ENCODE peak calls at places on chromosomes 2 and 18, in seven cellular contexts. W is fibroblast of lung; G is HAP-1; F is colonic mucosa; J is CD8-positive, alpha-beta T cell; E is ovary; O is neuronal stem cell. R is an unnamed sample.

GRCh38 chr2:109637749-109638570 is 23.8 kb downstream of the SOWAHC start:
- DNase-seq in W (no peak), G (no peak), F (no peak), J (no peak), E (no peak), O (no peak), R (no peak)

GRCh38 chr18:63378919-63379638 is 12.1 kb upstream of the KDSR start:
- DNase-seq in W (no peak), G (no peak), F (no peak), J (no peak), E (no peak), O (no peak), R (no peak)

GRCh38 chr2:239132156-239132709 is 268.6 kb downstream of the HDAC4 start:
- DNase-seq in W (no peak), G (no peak), F (no peak), J (no peak), E (no peak), O (no peak), R (no peak)

GRCh38 chr2:54267577-54267976 is 11.5 kb upstream of the TSPYL6 start:
- DNase-seq in W (no peak), G (no peak), F (no peak), J (no peak), E (no peak), O (no peak), R (no peak)

GRCh38 chr2:10052216-10052615 is 8.9 kb downstream of the KLF11 start:
- DNase-seq in W (no peak), G (no peak), F (no peak), J (no peak), E (no peak), O (no peak), R (no peak)

GRCh38 chr2:202102425-202103005 is 29.5 kb downstream of the KIAA2012 start:
- DNase-seq in W (no peak), G (peak; percentile 35), F (no peak), J (no peak), E (no peak), O (no peak), R (no peak)

GRCh38 chr18:926946-927345 is 22.3 kb downstream of the ADCYAP1 start:
- DNase-seq in W (peak; percentile 57), G (no peak), F (no peak), J (no peak), E (no peak), O (no peak), R (no peak)

GRCh38 chr18:78408623-78409022 is 571.0 kb upstream of the SALL3 start:
- DNase-seq in W (no peak), G (no peak), F (no peak), J (no peak), E (no peak), O (no peak), R (no peak)

GRCh38 chr18:80253871-80254492 is 6.7 kb upstream of the PARD6G start:
- DNase-seq in W (no peak), G (peak; percentile 23), F (no peak), J (peak; percentile 35), E (no peak), O (no peak), R (no peak)

GRCh38 chr18:70245941-70246537 is 40.6 kb upstream of the RTTN start:
- DNase-seq in W (peak; percentile 11), G (no peak), F (no peak), J (no peak), E (no peak), O (no peak), R (peak; percentile 11)

GRCh38 chr2:30421026-30421425 is 26.0 kb upstream of the LCLAT1 start:
- DNase-seq in W (no peak), G (no peak), F (no peak), J (no peak), E (no peak), O (no peak), R (no peak)

GRCh38 chr18:3607309-3608098 is 157.5 kb downstream of the TGIF1 start:
- DNase-seq in W (no peak), G (no peak), F (no peak), J (no peak), E (no peak), O (no peak), R (no peak)

GRCh38 chr18:11310476-11311086 is 161.2 kb upstream of the PIEZO2 start:
- DNase-seq in W (no peak), G (peak; percentile 61), F (peak; percentile 31), J (no peak), E (no peak), O (peak; percentile 38), R (peak; percentile 40)

GRCh38 chr2:239290618-239291504 is 110.0 kb downstream of the HDAC4 start:
- DNase-seq in W (peak; percentile 85), G (peak; percentile 25), F (no peak), J (no peak), E (no peak), O (peak; percentile 40), R (no peak)

GRCh38 chr18:31498450-31499156 is 626 bp downstream of the DSG2 start:
- DNase-seq in W (no peak), G (peak; percentile 58), F (peak; percentile 67), J (no peak), E (peak; percentile 32), O (peak; percentile 17), R (peak; percentile 55)
- H3K4me1 ChIP-seq in W (no peaks in the 10 kb centered on the region), G (peaks cover 9% of the 10 kb centered on the region), F (peaks cover 4% of the 10 kb centered on the region), J (no peaks in the 10 kb centered on the region), E (no peaks in the 10 kb centered on the region), O (no peaks in the 10 kb centered on the region), R (peaks cover 5% of the 10 kb centered on the region)

GRCh38 chr2:224778474-224778877 is 62.3 kb upstream of the CCDC195 start:
- DNase-seq in W (peak; percentile 47), G (peak; percentile 60), F (peak; percentile 74), J (peak; percentile 55), E (no peak), O (peak; percentile 62), R (no peak)
- H3K9me3 ChIP-seq in W (no peaks in the 10 kb centered on the region), G (no peaks in the 10 kb centered on the region), F (no peaks in the 10 kb centered on the region), J (no peaks in the 10 kb centered on the region), E (no peaks in the 10 kb centered on the region), O (no peaks in the 10 kb centered on the region), R (no peaks in the 10 kb centered on the region)

DNA sequence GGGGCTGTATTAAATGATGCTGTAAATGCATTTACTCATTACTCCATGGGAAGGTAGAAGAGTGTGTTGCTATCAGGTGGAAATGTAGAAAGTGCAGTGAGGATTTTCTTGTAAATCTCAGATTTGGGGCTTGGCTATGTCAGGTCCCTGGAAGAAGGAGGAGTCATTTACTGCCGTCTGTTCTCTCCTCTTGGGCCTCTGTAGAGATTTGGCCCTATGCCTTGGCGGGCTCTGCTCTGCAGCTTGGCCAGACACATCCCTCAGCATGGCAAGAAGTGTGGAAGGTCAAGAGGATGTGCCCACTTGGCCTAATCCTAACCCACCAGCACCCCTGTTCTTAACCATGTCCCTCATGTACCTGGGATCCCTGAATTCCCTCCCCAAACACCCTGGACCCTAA is 6.7 kb downstream of the IL1R1 start:
- DNase-seq in W (no peak), G (no peak), F (no peak), J (no peak), E (no peak), O (no peak), R (no peak)
- H3K4me3 ChIP-seq in W (no peak overlapping the region), G (no peak overlapping the region), F (no peak overlapping the region), J (no peak overlapping the region), E (no peak overlapping the region), O (no peak overlapping the region), R (no peak overlapping the region)

GRCh38 chr2:241888641-241889040 is 19.1 kb downstream of the RTP5 start:
- DNase-seq in W (no peak), G (no peak), F (no peak), J (no peak), E (no peak), O (no peak), R (no peak)

GRCh38 chr2:241884951-241885700 is 15.6 kb downstream of the RTP5 start:
- DNase-seq in W (no peak), G (no peak), F (no peak), J (no peak), E (no peak), O (no peak), R (no peak)

GRCh38 chr2:241886840-241887447 is 17.4 kb downstream of the RTP5 start:
- DNase-seq in W (no peak), G (no peak), F (no peak), J (no peak), E (no peak), O (no peak), R (no peak)

GRCh38 chr2:241887806-241888522 is 18.4 kb downstream of the RTP5 start:
- DNase-seq in W (no peak), G (no peak), F (no peak), J (no peak), E (no peak), O (no peak), R (no peak)

DNA sequence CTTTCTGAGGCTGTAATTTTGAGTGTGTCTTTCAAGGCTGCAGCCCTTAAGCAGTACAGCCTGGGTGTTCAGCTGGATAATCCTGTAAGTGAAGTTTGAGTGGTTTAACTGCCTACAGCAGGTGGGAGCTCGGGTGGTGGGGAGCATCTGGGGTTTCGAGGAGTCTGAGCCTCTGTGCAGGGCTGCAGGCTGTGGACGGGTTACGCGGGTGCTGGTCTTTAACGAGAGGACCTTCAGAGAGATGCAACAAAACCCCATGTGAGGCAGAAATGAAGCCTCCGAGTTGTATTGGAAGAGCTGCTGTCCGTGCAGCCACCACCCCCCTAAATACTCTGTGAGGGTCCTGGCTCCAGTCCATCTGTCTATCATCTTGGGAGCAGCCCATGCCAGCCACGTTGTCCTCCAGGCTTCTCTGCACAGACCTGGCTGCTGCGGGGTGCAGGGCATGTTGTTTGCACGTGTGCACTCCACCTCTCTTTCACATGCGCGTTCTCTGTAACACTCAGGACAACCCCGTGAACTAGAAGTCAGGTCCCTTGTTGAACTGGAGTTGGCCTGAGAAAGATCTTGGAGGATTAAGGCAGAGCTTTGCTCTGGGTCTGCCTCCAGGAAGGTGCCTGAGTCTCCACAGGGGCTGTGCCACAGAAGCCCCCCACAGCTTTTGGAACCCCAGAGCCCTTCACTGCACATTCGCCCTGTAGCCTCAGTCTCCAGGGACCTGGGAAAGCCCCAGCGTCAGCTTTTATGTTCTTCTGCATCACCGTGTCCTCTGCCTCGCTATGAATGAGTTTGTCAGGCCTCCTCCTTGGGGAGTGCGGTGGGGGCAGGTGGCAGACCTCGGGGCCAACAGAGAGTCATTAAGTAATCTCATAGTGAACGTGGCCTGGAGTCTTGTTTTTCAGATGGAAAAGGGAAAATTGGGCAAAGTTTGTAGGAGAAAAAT is 16.4 kb downstream of the RTP5 start:
- DNase-seq in W (no peak), G (no peak), F (no peak), J (no peak), E (no peak), O (no peak), R (no peak)
- H3K4me1 ChIP-seq in W (peaks cover 11% of the 10 kb centered on the region), G (peaks cover 9% of the 10 kb centered on the region), F (no peaks in the 10 kb centered on the region), J (peaks cover 20% of the 10 kb centered on the region), E (peaks cover 7% of the 10 kb centered on the region), O (peaks cover 2% of the 10 kb centered on the region), R (peaks cover 13% of the 10 kb centered on the region)